ENCODE peak calls at places on chromosomes 2 and 18, in five cellular contexts. D is HEK293T, Z is H1, K is GM12878, I is HepG2. U is an unnamed sample.
A peak's percentile ranks its signal among the peaks of the same experiment; 100 is the strongest.

GRCh38 chr2:48312126-48312525 is 217.8 kb upstream of the STON1 start:
- DNase-seq in Z (no peak), I (peak; percentile 25), D (no peak), K (no peak), U (no peak)

GRCh38 chr2:105224444-105224843 is 17.1 kb upstream of the GPR45 start:
- DNase-seq in D (no peak), K (no peak), Z (no peak), I (no peak), U (no peak)

GRCh38 chr2:51698005-51698404 is 666.1 kb upstream of the NRXN1 start:
- DNase-seq in K (no peak), D (no peak), I (no peak), Z (no peak), U (no peak)

GRCh38 chr2:46645681-46646162 is 166.4 kb downstream of the TMEM247 start:
- DNase-seq in K (no peak), D (no peak), I (no peak), Z (peak; percentile 35), U (no peak)

GRCh38 chr2:134926231-134926931 is 7.8 kb downstream of the CCNT2 start:
- DNase-seq in I (peak; percentile 21), D (no peak), K (no peak), Z (no peak), U (no peak)

GRCh38 chr2:172021074-172021931 is 21.6 kb downstream of the METAP1D start:
- DNase-seq in D (no peak), Z (no peak), I (peak; percentile 78), K (no peak), U (no peak)

GRCh38 chr2:174492963-174493431 is 6.2 kb upstream of the GPR155 start:
- DNase-seq in D (no peak), K (peak; percentile 85), I (no peak), Z (no peak), U (no peak)

GRCh38 chr2:85926931-85927527 is 38.2 kb upstream of the ST3GAL5 start:
- DNase-seq in D (no peak), K (no peak), Z (no peak), I (no peak), U (no peak)

GRCh38 chr2:191225126-191225525 is 20.1 kb upstream of the MYO1B start:
- DNase-seq in Z (no peak), K (no peak), I (no peak), D (no peak), U (no peak)

GRCh38 chr2:45793564-45793963 is 142.1 kb downstream of the PRKCE start:
- DNase-seq in K (no peak), Z (no peak), D (no peak), I (peak; percentile 50), U (no peak)

GRCh38 chr2:182280128-182280527 is 146.7 kb downstream of the PDE1A start:
- DNase-seq in K (no peak), Z (no peak), D (no peak), I (no peak), U (no peak)

GRCh38 chr2:189175869-189176431 is 3.6 kb downstream of the COL5A2 start:
- DNase-seq in D (no peak), Z (no peak), K (no peak), I (no peak), U (no peak)

DNA sequence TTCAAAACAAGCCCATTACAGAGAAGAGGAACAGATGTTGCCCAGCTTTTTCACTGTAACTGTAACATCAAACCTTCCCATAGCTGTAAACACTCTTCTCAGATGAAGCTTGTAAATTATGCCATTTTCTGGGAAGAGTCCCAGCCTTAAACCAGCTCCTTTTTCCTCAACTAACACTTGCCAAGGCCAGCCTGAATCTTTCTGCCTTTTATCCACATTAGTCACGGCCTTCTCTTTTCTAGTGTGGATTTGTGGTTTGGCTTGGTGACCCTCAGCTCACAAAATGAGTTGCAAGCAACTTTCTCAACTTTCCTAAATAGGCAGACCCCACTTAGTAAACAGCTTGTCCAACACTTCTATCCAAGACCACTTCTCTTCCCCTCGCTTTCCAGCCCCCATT is 90.2 kb downstream of the CABLES1 start:
- DNase-seq in I (no peak), D (no peak), K (no peak), Z (no peak), U (no peak)
- TF ChIP-seq SUZ12 in I (no peak), D (no peak), K (no peak), Z (no peak), U (no peak)

GRCh38 chr2:49954074-49954473 is 799.8 kb upstream of the FSHR start:
- DNase-seq in I (no peak), Z (no peak), D (no peak), K (no peak), U (no peak)
- TF ChIP-seq SUZ12 in I (no peak), Z (no peak), D (no peak), K (no peak), U (no peak)

GRCh38 chr2:127254386-127254981 is 34.4 kb upstream of the CYP27C1 start:
- DNase-seq in K (no peak), I (no peak), D (no peak), Z (no peak), U (no peak)
- TF ChIP-seq SUZ12 in K (no peak), I (no peak), D (no peak), Z (no peak), U (no peak)

DNA sequence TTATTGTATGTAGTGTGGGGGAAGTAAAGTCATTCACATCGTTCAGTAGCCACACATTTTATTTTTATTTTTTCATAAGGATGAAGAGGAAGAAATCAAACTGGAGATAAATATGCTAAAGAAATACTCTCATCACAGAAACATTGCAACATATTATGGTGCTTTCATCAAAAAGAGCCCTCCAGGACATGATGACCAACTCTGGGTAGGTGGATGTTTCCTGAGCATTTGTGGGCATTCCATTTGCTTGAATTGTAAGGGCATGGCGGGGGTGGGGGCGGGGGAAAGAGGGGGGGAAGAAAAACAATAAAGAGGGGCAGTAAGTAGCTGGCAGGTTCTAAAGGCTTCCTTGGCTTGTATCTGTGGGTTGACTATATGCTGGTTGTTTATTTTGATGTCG is 126.3 kb downstream of the MAP4K4 start:
- DNase-seq in I (no peak), K (no peak), D (no peak), Z (no peak), U (no peak)
- TF ChIP-seq SUZ12 in I (no peak), K (no peak), D (no peak), Z (no peak), U (no peak)